ENCODE peak calls at places on chromosomes 11 and 22, in six cellular contexts. P is MM.1S, E is endodermal cell, X is fibroblast of lung, R is IMR-90, S is GM12878. K is an unnamed sample.

GRCh38 chr22:35496768-35497312 is 43.8 kb upstream of the RASD2 start:
- DNase-seq in P (no peak), E (no peak), X (no peak), R (no peak), S (no peak), K (no peak)

GRCh38 chr22:37782340-37783168 is 25.2 kb upstream of the GCAT start:
- DNase-seq in P (no peak), E (peak), X (peak), R (peak), S (no peak), K (no peak)

GRCh38 chr11:120294096-120294495 is 31.0 kb upstream of the TLCD5 start:
- DNase-seq in P (no peak), E (no peak), X (no peak), R (no peak), S (no peak), K (no peak)

GRCh38 chr22:27879923-27880322 is 39.1 kb downstream of the PITPNB start:
- DNase-seq in P (peak), E (peak), X (peak), R (peak), S (no peak), K (no peak)

GRCh38 chr11:99534812-99535211 is 514.1 kb downstream of the CNTN5 start:
- DNase-seq in P (no peak), E (no peak), X (peak), R (peak), S (no peak), K (no peak)

GRCh38 chr11:107203656-107204055 is 185.4 kb upstream of the GUCY1A2 start:
- DNase-seq in P (no peak), E (no peak), X (no peak), R (no peak), S (no peak), K (no peak)

GRCh38 chr22:19824197-19825015 is 30.3 kb downstream of the GNB1L start:
- DNase-seq in P (no peak), E (peak), X (no peak), R (no peak), S (no peak), K (peak)

GRCh38 chr11:31060880-31061279 is 308.7 kb downstream of the DCDC1 start:
- DNase-seq in P (no peak), E (no peak), X (peak), R (peak), S (no peak), K (no peak)

GRCh38 chr22:28594784-28595324 is 84.8 kb downstream of the TTC28 start:
- DNase-seq in P (peak), E (no peak), X (peak), R (peak), S (no peak), K (no peak)

GRCh38 chr22:49197500-49197899 is 630.2 kb downstream of the BRD1 start:
- DNase-seq in P (no peak), E (peak), X (no peak), R (no peak), S (no peak), K (peak)

GRCh38 chr11:32893947-32894827 is 1.6 kb downstream of the QSER1 start:
- DNase-seq in P (peak), E (peak), X (peak), R (peak), S (peak), K (no peak)

GRCh38 chr11:62345862-62346261 is 8.6 kb downstream of the ASRGL1 start:
- DNase-seq in P (no peak), E (no peak), X (no peak), R (no peak), S (no peak), K (no peak)

GRCh38 chr22:50182176-50183081 is 3.3 kb upstream of the TRABD start:
- DNase-seq in P (no peak), E (no peak), X (no peak), R (no peak), S (no peak), K (peak)

GRCh38 chr11:69671734-69672465 is 3.3 kb downstream of the LTO1 start:
- DNase-seq in P (no peak), E (no peak), X (no peak), R (no peak), S (no peak), K (no peak)

GRCh38 chr11:94776351-94777321 is 8.5 kb downstream of the AMOTL1 start:
- DNase-seq in P (peak), E (peak), X (peak), R (peak), S (no peak), K (no peak)

GRCh38 chr22:23183107-23183698 is 2.9 kb downstream of the BCR start:
- DNase-seq in P (peak), E (peak), X (peak), R (peak), S (no peak), K (peak)

GRCh38 chr22:32181043-32181442 is 21.9 kb upstream of the C22orf42 start:
- DNase-seq in P (no peak), E (no peak), X (no peak), R (no peak), S (no peak), K (no peak)

GRCh38 chr11:128497057-128497957 is 90.1 kb downstream of the ETS1 start:
- DNase-seq in P (no peak), E (peak), X (peak), R (peak), S (peak), K (no peak)

GRCh38 chr22:26656896-26657851 is at the start of gene MIAT:
- DNase-seq in P (peak), E (peak), X (peak), R (peak), S (no peak), K (no peak)

GRCh38 chr11:125799808-125800207 is 11.9 kb downstream of the PATE3 start:
- DNase-seq in P (no peak), E (no peak), X (no peak), R (no peak), S (no peak), K (no peak)

GRCh38 chr11:47392546-47393162 is 14.3 kb upstream of the SPI1 start:
- DNase-seq in P (no peak), E (no peak), X (no peak), R (no peak), S (no peak), K (peak)

GRCh38 chr11:124878497-124879228 is 13.4 kb downstream of the ROBO3 start:
- DNase-seq in P (no peak), E (no peak), X (no peak), R (no peak), S (no peak), K (no peak)

GRCh38 chr11:10356161-10356560 is 51.3 kb downstream of the ADM start:
- DNase-seq in P (no peak), E (no peak), X (no peak), R (no peak), S (no peak), K (no peak)

GRCh38 chr11:2769779-2770555 is 70.2 kb upstream of the KCNQ1OT1 start:
- DNase-seq in P (no peak), E (peak), X (no peak), R (no peak), S (no peak), K (peak)

GRCh38 chr22:37752189-37753061 is 55.3 kb upstream of the GCAT start:
- DNase-seq in P (no peak), E (peak), X (peak), R (peak), S (no peak), K (peak)

GRCh38 chr11:105862736-105863367 is 159.2 kb downstream of the MSANTD4 start:
- DNase-seq in P (peak), E (no peak), X (peak), R (peak), S (no peak), K (no peak)

GRCh38 chr11:27473017-27473406 is 422 bp upstream of the LGR4 start:
- DNase-seq in P (no peak), E (no peak), X (no peak), R (no peak), S (no peak), K (no peak)

DNA sequence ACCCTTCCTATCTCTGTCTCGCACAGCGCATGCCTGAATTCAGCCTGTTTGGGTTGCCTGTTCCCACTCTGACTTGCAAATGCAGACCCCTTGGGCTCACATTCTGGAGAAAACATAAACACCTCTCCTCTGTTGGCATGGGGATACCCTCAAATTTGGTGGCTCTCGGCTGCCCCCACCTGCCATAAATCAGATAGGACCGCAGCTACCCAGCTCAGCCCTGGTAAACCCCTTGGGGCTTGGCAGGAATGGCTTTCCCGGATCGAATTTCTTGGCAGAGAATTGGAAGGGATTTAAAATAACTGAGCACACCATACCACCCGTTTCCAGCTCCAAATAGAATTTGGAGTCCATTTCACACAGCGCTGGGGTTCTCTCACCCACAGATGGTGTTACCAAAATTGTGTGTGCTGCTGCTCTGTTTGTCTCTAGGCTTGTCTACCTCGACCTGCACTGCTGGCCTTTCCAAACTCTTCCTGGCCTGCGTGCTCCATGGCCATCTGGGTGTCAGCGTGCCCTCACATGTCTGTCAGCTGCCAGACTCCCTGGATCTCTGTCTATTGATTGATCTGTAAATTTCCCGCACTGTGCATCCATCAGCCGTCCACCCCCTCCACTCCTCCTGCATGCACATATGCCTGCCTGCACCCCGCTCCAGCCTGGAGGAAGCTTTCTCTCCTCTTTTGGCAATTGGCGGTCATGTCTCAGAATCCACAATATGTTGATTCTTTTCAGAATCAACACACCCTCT is 134.0 kb downstream of the NTM start:
- DNase-seq in P (no peak), E (peak), X (peak), R (no peak), S (no peak), K (no peak)
- TF ChIP-seq CTCF in P (peak), E (peak), X (no peak), R (no peak), S (no peak), K (no peak)

GRCh38 chr11:71349627-71350026 is 97.2 kb upstream of the SHANK2 start:
- DNase-seq in P (no peak), E (no peak), X (no peak), R (no peak), S (no peak), K (no peak)
- H3K9ac ChIP-seq in P (no peak), E (no peak), X (no peak), R (no peak), S (no peak), K (no peak)

GRCh38 chr11:613369-613968 is 2.3 kb downstream of the IRF7 start:
- DNase-seq in P (no peak), E (peak), X (peak), R (no peak), S (no peak), K (peak)
- H3K4me3 ChIP-seq in P (no peak), E (no peak), X (no peak), R (no peak), S (peak), K (no peak)

GRCh38 chr11:65172600-65172999 is 2.6 kb downstream of the SPDYC start:
- DNase-seq in P (no peak), E (peak), X (no peak), R (no peak), S (no peak), K (peak)
- TF ChIP-seq CTCF in P (no peak), E (peak), X (no peak), R (no peak), S (no peak), K (no peak)

DNA sequence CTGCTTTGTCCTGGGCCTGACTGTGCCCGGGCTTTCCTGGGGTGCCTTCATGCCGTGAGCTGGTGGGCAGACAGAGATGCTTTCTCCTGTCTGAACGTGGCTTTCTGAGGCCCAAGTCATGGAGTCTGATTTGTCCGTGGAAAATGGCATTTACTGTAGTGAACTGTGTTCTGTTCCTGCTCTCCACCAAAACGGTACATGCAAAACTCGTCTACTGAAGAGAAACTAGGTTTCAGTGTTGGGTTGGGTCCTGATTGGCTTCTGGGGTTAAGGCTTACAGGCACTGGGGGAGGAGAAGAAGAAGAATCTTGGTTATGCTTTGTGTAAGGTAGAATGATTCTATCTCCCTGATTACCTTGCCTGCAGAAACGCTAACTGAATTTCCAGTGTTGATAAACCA is 541.7 kb downstream of the NTM start:
- DNase-seq in P (no peak), E (no peak), X (no peak), R (no peak), S (no peak), K (no peak)
- H3K9ac ChIP-seq in P (no peak), E (no peak), X (no peak), R (no peak), S (no peak), K (no peak)